ENCODE peak calls at places on chromosome 20, in four cellular contexts. N is HepG2, P is H1, E is GM12878. A is an unnamed sample.

GRCh38 chr20:52958206-52958605 is 14.0 kb upstream of the TSHZ2 start:
- DNase-seq in N (no peak), P (no peak), E (no peak), A (no peak)

GRCh38 chr20:50138479-50139393 is 14.8 kb downstream of the PEDS1 start:
- DNase-seq in N (peak), P (no peak), E (no peak), A (no peak)

GRCh38 chr20:11217322-11217989 is 543.7 kb upstream of the JAG1 start:
- DNase-seq in N (no peak), P (no peak), E (no peak), A (no peak)

GRCh38 chr20:36342721-36343120 is 36.6 kb downstream of the DLGAP4 start:
- DNase-seq in N (no peak), P (no peak), E (no peak), A (no peak)

GRCh38 chr20:58891686-58892125 is 39.2 kb downstream of the GNAS start:
- DNase-seq in N (no peak), P (no peak), E (no peak), A (no peak)

GRCh38 chr20:51750037-51750769 is 18.0 kb downstream of the ATP9A start:
- DNase-seq in N (peak), P (no peak), E (no peak), A (no peak)

GRCh38 chr20:50146732-50147662 is 6.5 kb downstream of the PEDS1 start:
- DNase-seq in N (no peak), P (no peak), E (peak), A (no peak)

GRCh38 chr20:57535297-57535696 is 10.4 kb upstream of the CTCFL start:
- DNase-seq in N (no peak), P (no peak), E (no peak), A (no peak)

DNA sequence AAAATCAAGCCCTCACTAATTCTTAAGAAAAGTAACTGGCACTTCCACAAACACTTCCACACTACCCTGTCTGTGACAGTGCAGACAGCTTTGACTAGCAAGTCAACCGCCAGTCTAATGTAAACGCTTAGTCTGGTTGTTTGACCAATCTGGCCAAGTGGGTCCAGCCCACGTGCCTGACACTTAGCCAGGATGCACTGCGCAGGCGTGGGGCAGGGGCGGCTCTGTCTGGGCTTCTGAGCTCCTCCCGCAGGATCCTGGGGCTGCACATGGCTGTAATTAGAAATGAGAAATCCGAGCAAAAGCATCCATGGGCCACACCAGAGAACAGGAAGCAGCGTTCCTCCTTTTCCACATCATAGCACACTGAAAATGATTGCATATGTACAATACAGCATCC is 424.1 kb downstream of the FOXA2 start:
- DNase-seq in N (no peak), P (no peak), E (no peak), A (no peak)
- TF ChIP-seq YY1 in N (no peak), P (no peak), E (no peak), A (no peak)

DNA sequence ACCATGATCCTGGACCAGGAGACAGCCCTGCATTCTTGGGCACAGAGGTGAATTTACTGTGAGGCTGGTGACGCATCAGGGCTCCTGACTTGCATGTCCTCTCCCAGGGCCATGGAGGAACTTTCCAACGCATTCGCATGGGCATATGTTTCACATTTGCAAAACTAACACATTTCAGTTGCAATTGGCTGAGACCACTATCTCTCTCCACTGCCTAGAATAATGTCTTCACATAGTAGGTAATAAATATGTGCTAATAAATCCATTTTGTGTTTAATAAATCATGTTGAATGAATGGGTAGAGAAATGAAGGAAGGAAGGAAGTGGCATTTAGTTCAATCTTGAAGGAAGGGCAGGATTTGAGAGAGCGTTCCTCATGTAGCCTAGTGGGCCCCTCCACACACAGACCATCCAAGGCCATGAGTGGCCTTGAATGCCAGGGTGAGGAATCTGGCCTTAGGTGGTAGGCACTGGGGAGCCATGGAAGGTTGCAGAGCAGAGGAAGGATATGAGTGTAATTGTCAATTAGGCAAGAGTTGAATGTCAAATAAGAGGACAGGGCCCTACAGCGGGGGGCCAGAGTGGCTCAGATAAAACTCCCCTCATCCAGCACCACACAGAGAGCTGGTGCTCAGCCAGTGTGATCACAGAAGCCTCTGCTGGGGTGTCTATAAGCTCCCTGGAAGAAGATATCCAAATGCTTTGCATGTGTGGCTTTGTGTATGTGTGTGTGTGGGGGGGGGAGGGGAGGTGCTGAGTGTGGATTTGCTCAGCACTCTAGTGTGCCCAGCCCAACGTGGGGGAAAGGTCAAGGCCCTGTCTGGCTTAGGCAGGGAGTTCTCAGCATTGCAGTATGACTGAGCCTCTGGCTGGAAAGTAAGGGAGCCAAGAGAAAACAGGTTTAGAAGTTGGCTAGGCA is 30.9 kb upstream of the CCN5 start:
- DNase-seq in N (peak), P (no peak), E (no peak), A (no peak)
- TF ChIP-seq SUZ12 in N (no peak), P (no peak), E (no peak), A (no peak)

DNA sequence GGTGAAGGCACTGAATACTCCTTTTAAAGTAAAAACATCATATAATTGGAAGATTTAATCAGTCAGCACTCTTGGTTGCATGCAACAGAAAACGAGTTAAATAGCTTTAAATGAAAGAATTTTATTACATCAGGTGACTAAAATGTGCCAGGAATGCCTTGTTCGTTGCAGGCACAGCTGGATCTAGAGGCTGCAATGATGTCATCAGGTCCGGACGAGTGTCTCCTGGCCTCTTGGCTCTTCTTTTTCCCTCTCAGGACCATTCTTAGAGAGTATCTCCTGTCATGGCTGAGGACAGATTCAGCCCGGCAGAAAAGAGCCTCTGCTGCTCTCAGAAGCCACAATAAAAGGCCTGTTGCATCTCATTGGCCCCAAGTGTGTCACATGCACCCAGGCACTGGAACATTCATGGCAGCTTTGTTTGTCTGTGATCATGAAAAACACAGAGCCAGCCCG is 510.7 kb upstream of the SULF2 start:
- DNase-seq in N (peak), P (no peak), E (no peak), A (no peak)
- H3K9ac ChIP-seq in N (no peak), P (no peak), E (no peak), A (no peak)

GRCh38 chr20:1567392-1568165 is 10.1 kb upstream of the SIRPD start:
- DNase-seq in N (peak), P (no peak), E (no peak), A (peak)
- TF ChIP-seq YY1 in N (no peak), P (no peak), E (no peak), A (no peak)

GRCh38 chr20:19758888-19759331 is 852 bp downstream of the RIN2 start:
- DNase-seq in N (peak), P (peak), E (no peak), A (no peak)

GRCh38 chr20:19756756-19757486 is 1.1 kb upstream of the RIN2 start:
- DNase-seq in N (no peak), P (no peak), E (no peak), A (no peak)

GRCh38 chr20:19760371-19760721 is 2.3 kb downstream of the RIN2 start:
- DNase-seq in N (no peak), P (peak), E (no peak), A (no peak)

GRCh38 chr20:19757487-19757972 is 528 bp upstream of the RIN2 start:
- DNase-seq in N (peak), P (peak), E (no peak), A (no peak)

DNA sequence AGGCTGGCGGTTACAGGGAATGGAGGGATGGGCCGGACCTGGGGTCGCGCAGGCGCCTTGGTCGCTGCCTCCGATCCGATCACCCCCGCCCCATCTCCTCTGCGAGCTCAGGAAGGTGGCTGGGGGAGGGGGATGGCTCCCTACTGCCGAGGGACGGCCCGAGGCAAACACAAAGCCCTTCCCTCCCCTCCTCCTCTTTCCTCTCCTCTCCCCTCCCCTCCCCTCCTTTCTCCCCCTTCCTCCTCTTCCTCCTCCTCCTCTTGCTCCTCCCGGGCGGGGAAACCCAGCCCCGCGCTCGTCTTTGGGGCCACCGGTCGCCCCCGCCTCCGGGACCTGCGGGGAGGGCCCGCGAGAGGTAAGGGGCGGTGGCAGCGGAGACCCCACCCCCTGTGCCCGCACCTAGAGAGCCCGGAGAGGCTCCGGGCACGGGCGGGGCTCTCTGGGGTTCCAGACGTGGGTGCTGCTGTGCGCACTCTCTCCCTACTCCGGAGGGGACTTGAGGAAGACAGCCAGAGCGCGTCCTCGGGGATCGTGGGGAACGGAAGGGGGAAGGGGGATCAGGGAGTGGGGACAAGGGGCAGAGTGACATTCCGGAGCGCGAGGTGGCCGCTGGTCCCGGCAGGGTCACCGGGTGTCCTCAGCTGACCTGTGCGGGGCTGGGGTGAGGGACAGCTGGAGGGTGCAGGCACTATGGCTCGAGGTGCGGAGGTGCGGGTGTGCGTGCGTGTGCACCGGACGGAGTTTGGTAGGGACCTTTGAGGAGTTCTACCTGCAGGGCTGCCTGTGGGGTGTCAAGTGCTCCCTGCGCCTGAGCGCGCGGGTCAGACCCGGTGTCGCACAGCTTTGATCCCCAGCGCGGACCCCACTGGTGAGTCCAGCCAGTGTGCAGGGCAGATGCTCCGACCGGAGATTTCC is at the start of gene RIN2:
- DNase-seq in N (peak), P (peak), E (no peak), A (peak)
- TF ChIP-seq SUZ12 in N (no peak), P (no peak), E (no peak), A (no peak)

GRCh38 chr20:2004171-2004570 is 10.3 kb upstream of the PDYN start:
- DNase-seq in N (no peak), P (no peak), E (no peak), A (no peak)
- H3K9ac ChIP-seq in N (no peak), P (no peak), E (no peak), A (no peak)

GRCh38 chr20:48238781-48239180 is 453.5 kb upstream of the SULF2 start:
- DNase-seq in N (no peak), P (no peak), E (no peak), A (no peak)
- TF ChIP-seq YY1 in N (no peak), P (no peak), E (no peak), A (no peak)

GRCh38 chr20:61092199-61092598 is 159.9 kb upstream of the CDH4 start:
- DNase-seq in N (no peak), P (no peak), E (no peak), A (no peak)
- TF ChIP-seq SUZ12 in N (no peak), P (no peak), E (no peak), A (no peak)